ENCODE peak calls at places on chromosomes 12 and 14, in five cellular contexts. One of them, this sample, is unnamed.

GRCh38 chr12:104376650-104377506 is 73.3 kb downstream of the EID3 start:
- DNase-seq in thoracic aorta: no peak
- DNase-seq in left lung: no peak
- DNase-seq in GM06990: no peak
- DNase-seq in cardiac fibroblast: no peak
- DNase-seq in this sample: no peak

GRCh38 chr12:97940629-97941028 is 478.0 kb downstream of the RMST start:
- DNase-seq in GM06990: no peak
- DNase-seq in cardiac fibroblast: no peak
- DNase-seq in thoracic aorta: no peak
- DNase-seq in left lung: no peak
- DNase-seq in this sample: no peak

GRCh38 chr12:107310621-107311020 is 217.3 kb upstream of the CRY1 start:
- DNase-seq in left lung: no peak
- DNase-seq in cardiac fibroblast: no peak
- DNase-seq in GM06990: no peak
- DNase-seq in thoracic aorta: no peak
- DNase-seq in this sample: no peak

GRCh38 chr12:24427776-24428175 is 478.3 kb upstream of the SOX5 start:
- DNase-seq in cardiac fibroblast: no peak
- DNase-seq in left lung: no peak
- DNase-seq in GM06990: no peak
- DNase-seq in thoracic aorta: no peak
- DNase-seq in this sample: no peak

GRCh38 chr14:65594153-65594881 is 181.8 kb downstream of the FUT8 start:
- DNase-seq in thoracic aorta: no peak
- DNase-seq in GM06990: no peak
- DNase-seq in cardiac fibroblast: no peak
- DNase-seq in left lung: peak
- DNase-seq in this sample: no peak

GRCh38 chr12:524167-524951 is 64.6 kb downstream of the B4GALNT3 start:
- DNase-seq in GM06990: no peak
- DNase-seq in thoracic aorta: no peak
- DNase-seq in cardiac fibroblast: no peak
- DNase-seq in left lung: no peak
- DNase-seq in this sample: no peak

GRCh38 chr12:80314741-80315140 is 129.3 kb upstream of the PTPRQ start:
- DNase-seq in cardiac fibroblast: no peak
- DNase-seq in left lung: no peak
- DNase-seq in GM06990: no peak
- DNase-seq in thoracic aorta: no peak
- DNase-seq in this sample: no peak

GRCh38 chr12:57130941-57131340 is 2.7 kb downstream of the LRP1 start:
- DNase-seq in left lung: no peak
- DNase-seq in GM06990: no peak
- DNase-seq in cardiac fibroblast: no peak
- DNase-seq in thoracic aorta: no peak
- DNase-seq in this sample: no peak

GRCh38 chr12:30631710-30632109 is 64.0 kb downstream of the IPO8 start:
- DNase-seq in left lung: no peak
- DNase-seq in GM06990: no peak
- DNase-seq in thoracic aorta: no peak
- DNase-seq in cardiac fibroblast: no peak
- DNase-seq in this sample: no peak

GRCh38 chr12:113194971-113195391 is 9.5 kb downstream of the RITA1 start:
- DNase-seq in left lung: no peak
- DNase-seq in cardiac fibroblast: peak
- DNase-seq in thoracic aorta: no peak
- DNase-seq in GM06990: no peak
- DNase-seq in this sample: no peak

GRCh38 chr12:44227601-44228000 is 391.7 kb downstream of the TMEM117 start:
- DNase-seq in GM06990: no peak
- DNase-seq in thoracic aorta: no peak
- DNase-seq in left lung: no peak
- DNase-seq in cardiac fibroblast: no peak
- DNase-seq in this sample: no peak

GRCh38 chr12:132841151-132841550 is 12.5 kb upstream of the GOLGA3 start:
- DNase-seq in GM06990: no peak
- DNase-seq in left lung: no peak
- DNase-seq in thoracic aorta: no peak
- DNase-seq in cardiac fibroblast: no peak
- DNase-seq in this sample: no peak

GRCh38 chr12:98238513-98238912 is 276.9 kb upstream of the TMPO start:
- DNase-seq in GM06990: no peak
- DNase-seq in left lung: no peak
- DNase-seq in cardiac fibroblast: peak
- DNase-seq in thoracic aorta: no peak
- DNase-seq in this sample: no peak

GRCh38 chr14:54722791-54723432 is 156.0 kb downstream of the SAMD4A start:
- DNase-seq in GM06990: no peak
- DNase-seq in left lung: no peak
- DNase-seq in thoracic aorta: no peak
- DNase-seq in cardiac fibroblast: peak
- DNase-seq in this sample: no peak
- TF ChIP-seq CTCF in GM06990: peak
- TF ChIP-seq CTCF in left lung: no peak
- TF ChIP-seq CTCF in thoracic aorta: peak
- TF ChIP-seq CTCF in cardiac fibroblast: peak
- TF ChIP-seq CTCF in this sample: peak

GRCh38 chr12:4157122-4157521 is 116.4 kb upstream of the CCND2 start:
- DNase-seq in left lung: no peak
- DNase-seq in thoracic aorta: no peak
- DNase-seq in GM06990: no peak
- DNase-seq in cardiac fibroblast: no peak
- DNase-seq in this sample: no peak
- H3K4me3 ChIP-seq in left lung: no peak
- H3K4me3 ChIP-seq in thoracic aorta: no peak
- H3K4me3 ChIP-seq in GM06990: no peak
- H3K4me3 ChIP-seq in cardiac fibroblast: no peak
- H3K4me3 ChIP-seq in this sample: no peak

GRCh38 chr14:25041898-25042297 is 8.0 kb downstream of the STXBP6 start:
- DNase-seq in cardiac fibroblast: no peak
- DNase-seq in GM06990: no peak
- DNase-seq in left lung: no peak
- DNase-seq in thoracic aorta: no peak
- DNase-seq in this sample: no peak
- TF ChIP-seq CTCF in cardiac fibroblast: no peak
- TF ChIP-seq CTCF in GM06990: no peak
- TF ChIP-seq CTCF in left lung: no peak
- TF ChIP-seq CTCF in thoracic aorta: no peak
- TF ChIP-seq CTCF in this sample: no peak

GRCh38 chr14:61797304-61797703 is 35.1 kb downstream of the SNAPC1 start:
- DNase-seq in left lung: no peak
- DNase-seq in GM06990: no peak
- DNase-seq in thoracic aorta: no peak
- DNase-seq in cardiac fibroblast: no peak
- DNase-seq in this sample: no peak
- H3K4me3 ChIP-seq in left lung: no peak
- H3K4me3 ChIP-seq in GM06990: no peak
- H3K4me3 ChIP-seq in thoracic aorta: no peak
- H3K4me3 ChIP-seq in cardiac fibroblast: no peak
- H3K4me3 ChIP-seq in this sample: no peak